ENCODE peak calls at places on chromosome 11, in five cellular contexts. I, D, W, Q and P are unnamed samples.

GRCh38 chr11:8732748-8733241 is 50.2 kb downstream of the RPL27A start:
- DNase-seq in I (no peak), D (no peak), W (no peak), Q (no peak), P (peak)

GRCh38 chr11:78350101-78350645 is 67.4 kb downstream of the GAB2 start:
- DNase-seq in I (peak), D (no peak), W (no peak), Q (no peak), P (no peak)

GRCh38 chr11:79437274-79437980 is 3.4 kb downstream of the TENM4 start:
- DNase-seq in I (peak), D (no peak), W (peak), Q (peak), P (no peak)

GRCh38 chr11:43738600-43739409 is 58.3 kb downstream of the HSD17B12 start:
- DNase-seq in I (peak), D (peak), W (no peak), Q (peak), P (peak)

GRCh38 chr11:58688779-58689503 is 42.8 kb downstream of the GLYAT start:
- DNase-seq in I (no peak), D (no peak), W (no peak), Q (no peak), P (peak)

GRCh38 chr11:126452256-126452655 is 96.8 kb downstream of the ST3GAL4 start:
- DNase-seq in I (no peak), D (no peak), W (peak), Q (no peak), P (no peak)

GRCh38 chr11:74307409-74307808 is 4.0 kb downstream of the P4HA3 start:
- DNase-seq in I (no peak), D (no peak), W (peak), Q (no peak), P (no peak)

GRCh38 chr11:133040289-133040893 is 491.9 kb downstream of the OPCML start:
- DNase-seq in I (no peak), D (no peak), W (no peak), Q (no peak), P (no peak)

GRCh38 chr11:1260023-1260501 is 37.2 kb downstream of the MUC5B start:
- DNase-seq in I (no peak), D (peak), W (peak), Q (no peak), P (peak)

GRCh38 chr11:70230840-70231710 is 28.0 kb downstream of the FADD start:
- DNase-seq in I (no peak), D (no peak), W (no peak), Q (no peak), P (no peak)

GRCh38 chr11:70233034-70233433 is 29.9 kb downstream of the FADD start:
- DNase-seq in I (no peak), D (no peak), W (no peak), Q (no peak), P (no peak)

GRCh38 chr11:70233962-70234361 is 30.9 kb downstream of the FADD start:
- DNase-seq in I (no peak), D (no peak), W (no peak), Q (no peak), P (no peak)

GRCh38 chr11:70230151-70230839 is 27.2 kb downstream of the FADD start:
- DNase-seq in I (no peak), D (no peak), W (no peak), Q (no peak), P (no peak)

GRCh38 chr11:70233511-70233919 is 30.4 kb downstream of the FADD start:
- DNase-seq in I (no peak), D (peak), W (no peak), Q (no peak), P (peak)
- TF ChIP-seq EZH2phosphoT487 in I (no peak), D (no peak), W (no peak), Q (no peak), P (no peak)

GRCh38 chr11:68412593-68413475 is 47.7 kb upstream of the PPP6R3 start:
- DNase-seq in I (no peak), D (no peak), W (no peak), Q (no peak), P (no peak)

GRCh38 chr11:68411501-68411991 is 49.0 kb upstream of the PPP6R3 start:
- DNase-seq in I (no peak), D (no peak), W (no peak), Q (no peak), P (no peak)

GRCh38 chr11:68416070-68416578 is 44.4 kb upstream of the PPP6R3 start:
- DNase-seq in I (no peak), D (no peak), W (no peak), Q (no peak), P (no peak)

GRCh38 chr11:68413591-68413999 is 47.0 kb upstream of the PPP6R3 start:
- DNase-seq in I (no peak), D (no peak), W (no peak), Q (no peak), P (no peak)

DNA sequence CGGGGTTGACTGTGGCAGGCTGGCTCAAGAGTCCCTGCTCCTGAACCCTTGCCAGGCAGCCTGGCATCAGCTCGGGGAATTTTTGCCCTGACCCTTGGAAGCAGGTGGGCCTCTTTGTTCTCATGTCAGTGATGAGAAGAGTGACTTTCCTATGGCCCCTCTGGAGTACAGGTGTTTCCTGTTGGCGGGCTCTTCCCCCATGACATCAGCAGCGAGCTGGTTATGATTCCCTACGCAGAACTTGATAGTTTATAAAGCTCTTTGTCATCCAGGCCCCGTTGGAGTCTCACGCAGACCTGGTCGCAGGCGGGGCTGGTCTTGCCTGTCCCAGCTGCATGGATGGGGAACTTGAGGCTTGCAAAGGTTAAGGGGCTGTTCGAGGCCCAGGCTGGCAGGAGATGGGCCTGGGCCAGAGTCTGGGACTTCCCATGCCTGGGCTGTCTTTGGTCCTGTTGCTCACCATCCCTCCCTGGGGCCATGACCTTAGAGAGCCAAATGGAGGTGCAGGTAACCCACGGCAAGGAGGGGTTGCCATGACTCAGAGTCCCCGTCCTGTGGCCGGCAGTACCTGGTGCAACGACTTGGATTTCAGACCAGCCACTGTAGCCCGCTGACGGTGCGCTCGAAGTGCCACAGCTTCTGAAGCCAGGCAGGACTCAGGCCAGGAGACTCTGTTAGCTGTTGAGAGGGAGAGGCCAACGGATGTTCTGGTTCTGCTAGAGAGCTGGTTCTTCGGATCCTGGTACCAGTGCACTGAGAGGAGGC is 45.9 kb upstream of the PPP6R3 start:
- DNase-seq in I (no peak), D (no peak), W (no peak), Q (no peak), P (no peak)
- H2AFZ ChIP-seq in I (no peak), D (no peak), W (no peak), Q (no peak), P (no peak)

GRCh38 chr11:63889344-63889743 is 27.6 kb downstream of the RCOR2 start:
- DNase-seq in I (no peak), D (no peak), W (no peak), Q (no peak), P (no peak)

GRCh38 chr11:63888170-63889086 is 28.5 kb downstream of the RCOR2 start:
- DNase-seq in I (peak), D (no peak), W (no peak), Q (peak), P (peak)

GRCh38 chr11:63892233-63892632 is 24.7 kb downstream of the RCOR2 start:
- DNase-seq in I (peak), D (no peak), W (no peak), Q (no peak), P (no peak)

GRCh38 chr11:63887600-63887999 is 29.4 kb downstream of the RCOR2 start:
- DNase-seq in I (no peak), D (no peak), W (no peak), Q (no peak), P (no peak)

GRCh38 chr11:63890368-63890767 is 26.6 kb downstream of the RCOR2 start:
- DNase-seq in I (no peak), D (no peak), W (no peak), Q (no peak), P (no peak)
- H3K9ac ChIP-seq in I (no peak), D (no peak), W (no peak), Q (no peak), P (no peak)

GRCh38 chr11:105968021-105968697 is 53.9 kb downstream of the MSANTD4 start:
- DNase-seq in I (no peak), D (no peak), W (no peak), Q (no peak), P (peak)
- TF ChIP-seq EZH2phosphoT487 in I (no peak), D (no peak), W (no peak), Q (no peak), P (no peak)

GRCh38 chr11:115498354-115498753 is 5.9 kb downstream of the CADM1 start:
- DNase-seq in I (no peak), D (no peak), W (no peak), Q (no peak), P (no peak)
- H2AFZ ChIP-seq in I (no peak), D (no peak), W (no peak), Q (no peak), P (no peak)

DNA sequence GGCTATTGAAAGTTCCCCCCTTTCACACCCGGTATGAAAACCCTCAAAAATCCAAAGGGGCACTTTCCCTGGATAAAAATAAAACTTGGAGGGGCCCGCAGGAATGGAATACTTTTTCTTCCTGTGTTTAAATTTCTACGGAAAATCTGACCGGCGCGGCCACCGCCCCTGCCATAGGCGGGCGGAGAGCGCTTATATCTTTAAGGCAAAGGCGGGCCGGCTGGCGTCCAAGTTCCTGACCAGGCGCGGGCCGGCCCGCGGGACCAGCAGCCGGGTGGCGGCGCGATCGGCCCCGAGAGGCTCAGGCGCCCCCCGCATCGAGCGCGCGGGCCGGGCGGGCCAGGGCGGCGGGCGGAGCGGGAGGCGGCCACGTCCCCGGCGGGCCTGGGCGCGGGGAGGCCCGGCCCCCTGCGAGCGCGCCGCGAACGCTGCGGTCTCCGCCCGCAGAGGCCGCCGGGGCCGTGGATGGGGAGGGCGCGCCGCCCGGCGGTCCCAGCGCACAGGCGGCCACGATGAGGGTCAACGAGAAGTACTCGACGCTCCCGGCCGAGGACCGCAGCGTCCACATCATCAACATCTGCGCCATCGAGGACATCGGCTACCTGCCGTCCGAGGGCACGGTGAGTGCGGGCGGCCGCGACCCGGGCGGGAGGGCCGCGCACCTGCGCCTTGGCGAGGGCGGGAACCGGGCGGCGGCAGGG is at the start of gene ANO1:
- DNase-seq in I (peak), D (no peak), W (peak), Q (no peak), P (peak)
- H3K9ac ChIP-seq in I (no peak), D (peak), W (no peak), Q (no peak), P (peak)

DNA sequence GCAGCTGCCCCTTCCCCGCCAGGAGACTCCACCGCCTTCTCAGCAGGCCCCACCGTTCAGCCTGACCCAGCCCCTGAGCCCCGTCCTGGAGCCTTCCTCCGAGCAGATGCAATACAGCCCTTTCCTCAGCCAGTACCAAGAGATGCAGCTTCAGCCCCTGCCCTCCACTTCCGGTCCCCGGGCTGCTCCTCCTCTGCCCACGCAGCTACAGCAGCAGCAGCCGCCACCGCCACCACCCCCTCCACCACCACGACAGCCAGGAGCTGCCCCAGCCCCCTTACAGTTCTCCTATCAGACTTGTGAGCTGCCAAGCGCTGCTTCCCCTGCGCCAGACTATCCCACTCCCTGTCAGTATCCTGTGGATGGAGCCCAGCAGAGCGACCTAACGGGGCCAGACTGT is 42.6 kb downstream of the PPP2R1B start:
- DNase-seq in I (no peak), D (no peak), W (peak), Q (no peak), P (no peak)
- TF ChIP-seq EZH2phosphoT487 in I (no peak), D (no peak), W (no peak), Q (no peak), P (no peak)

GRCh38 chr11:95134491-95134890 is 44.8 kb downstream of the ENDOD1 start:
- DNase-seq in I (no peak), D (no peak), W (no peak), Q (no peak), P (peak)
- H2AFZ ChIP-seq in I (no peak), D (no peak), W (peak), Q (no peak), P (peak)

GRCh38 chr11:119318240-119319135 is 1.6 kb upstream of the MCAM start:
- DNase-seq in I (peak), D (no peak), W (peak), Q (no peak), P (peak)

GRCh38 chr11:119319136-119319701 is 2.3 kb upstream of the MCAM start:
- DNase-seq in I (no peak), D (no peak), W (no peak), Q (no peak), P (no peak)

GRCh38 chr11:119316017-119316728 is 757 bp downstream of the MCAM start:
- DNase-seq in I (peak), D (no peak), W (peak), Q (no peak), P (peak)

GRCh38 chr11:119316729-119317591 is at the start of gene MCAM:
- DNase-seq in I (peak), D (no peak), W (peak), Q (no peak), P (peak)

GRCh38 chr11:119317592-119318239 is 786 bp upstream of the MCAM start:
- DNase-seq in I (no peak), D (no peak), W (peak), Q (no peak), P (no peak)
- H3K9ac ChIP-seq in I (no peak), D (peak), W (no peak), Q (no peak), P (no peak)

DNA sequence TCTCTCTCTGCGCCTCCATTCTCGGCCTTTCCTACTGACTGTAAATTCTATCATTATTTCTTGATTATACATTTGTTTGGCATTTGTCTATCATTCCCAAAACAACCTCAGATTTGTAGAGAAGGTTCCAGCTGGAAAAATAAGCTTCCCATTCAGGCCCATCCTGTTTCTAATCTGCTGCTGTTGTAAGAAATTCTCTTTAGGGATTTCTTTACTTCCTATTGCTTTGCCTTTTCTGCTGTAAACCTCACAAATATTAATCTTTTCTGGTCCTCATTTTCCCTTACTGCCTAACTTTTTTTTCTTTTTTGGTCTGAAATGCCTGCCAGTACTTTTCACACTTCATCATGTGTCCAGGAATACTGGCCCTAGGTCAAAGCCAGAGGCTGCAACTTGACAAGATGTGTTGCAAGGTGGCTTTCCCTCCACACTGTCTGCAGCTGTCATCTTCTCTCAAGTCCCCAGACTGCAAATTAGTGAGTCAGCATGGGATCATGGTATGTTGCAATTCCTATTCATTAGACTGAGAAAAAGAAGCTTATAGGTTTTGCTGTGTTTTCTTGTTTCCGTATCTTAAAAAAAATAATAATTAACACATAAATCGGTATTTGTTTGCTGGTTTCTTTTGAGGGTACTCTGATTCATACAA is 858.7 kb upstream of the CHORDC1 start:
- DNase-seq in I (no peak), D (no peak), W (no peak), Q (no peak), P (peak)
- TF ChIP-seq EZH2phosphoT487 in I (no peak), D (no peak), W (no peak), Q (no peak), P (no peak)